ENCODE peak calls at places on chromosomes 16 and 17, in seven cellular contexts. Y is PC-3, J is hepatocyte, Z is heart left ventricle, F is adrenal gland, H is fibroblast of mammary gland, E is body of pancreas. G is an unnamed sample.

GRCh38 chr17:57757735-57758134 is 12.6 kb upstream of the CCDC182 start:
- DNase-seq in E (no peak), J (no peak), F (no peak), H (no peak), Z (no peak), Y (no peak), G (no peak)

GRCh38 chr17:49547566-49547965 is 28.1 kb upstream of the NXPH3 start:
- DNase-seq in Z (no peak), H (no peak), F (no peak), E (no peak), Y (no peak), J (no peak), G (no peak)

GRCh38 chr17:83128306-83129240 is 49.2 kb downstream of the METRNL start:
- DNase-seq in Y (no peak), Z (no peak), E (no peak), H (no peak), F (no peak), J (no peak), G (no peak)

GRCh38 chr17:32546031-32546444 is 59.2 kb downstream of the CDK5R1 start:
- DNase-seq in F (no peak), H (no peak), E (no peak), Y (no peak), Z (no peak), J (no peak), G (no peak)

GRCh38 chr16:89562939-89563338 is 2.5 kb downstream of the RPL13 start:
- DNase-seq in Z (no peak), H (no peak), F (no peak), E (no peak), Y (no peak), J (no peak), G (no peak)

GRCh38 chr17:29155966-29156338 is 24.2 kb downstream of the MYO18A start:
- DNase-seq in Y (no peak), J (no peak), Z (peak; percentile 51), H (no peak), F (peak; percentile 45), E (no peak), G (no peak)

GRCh38 chr17:77174928-77175720 is 34.4 kb downstream of the SEC14L1 start:
- DNase-seq in J (no peak), H (no peak), F (peak; percentile 59), Z (no peak), E (peak; percentile 71), Y (no peak), G (no peak)

GRCh38 chr16:85829751-85830445 is 30.4 kb downstream of the COX4I1 start:
- DNase-seq in Y (no peak), Z (peak; percentile 46), E (no peak), H (no peak), F (peak; percentile 46), J (no peak), G (no peak)

GRCh38 chr16:181668-182021 is 1.4 kb downstream of the HBQ1 start:
- DNase-seq in H (peak; percentile 19), Z (no peak), E (no peak), J (no peak), F (no peak), Y (peak; percentile 12), G (no peak)

GRCh38 chr17:27915715-27916114 is 22.6 kb upstream of the LYRM9 start:
- DNase-seq in Y (no peak), Z (no peak), E (no peak), F (no peak), H (no peak), J (no peak), G (no peak)

GRCh38 chr17:1109606-1110523 is 69.9 kb downstream of the ABR start:
- DNase-seq in J (peak; percentile 79), Z (peak; percentile 60), H (no peak), F (no peak), Y (peak; percentile 60), E (no peak), G (no peak)

GRCh38 chr16:15765880-15766279 is 90.9 kb downstream of the MYH11 start:
- DNase-seq in Z (peak; percentile 30), E (peak; percentile 22), J (peak; percentile 56), F (peak; percentile 46), H (peak; percentile 46), Y (peak; percentile 62), G (peak; percentile 60)

GRCh38 chr16:75110637-75111513 is 5.7 kb downstream of the LDHD start:
- DNase-seq in H (peak; percentile 89), Z (peak; percentile 88), Y (peak; percentile 89), E (peak; percentile 91), J (peak; percentile 94), F (peak; percentile 96), G (peak; percentile 71)

GRCh38 chr17:17628388-17629008 is 37.0 kb upstream of the PEMT start:
- DNase-seq in Z (no peak), J (no peak), H (no peak), Y (no peak), E (no peak), F (no peak), G (peak; percentile 7)
- H3K4me3 ChIP-seq in Z (no peak overlapping the region), J (no peak overlapping the region), H (no peak overlapping the region), Y (no peak overlapping the region), E (no peak overlapping the region), F (no peak overlapping the region), G (peak overlapping the region; percentile 28)

DNA sequence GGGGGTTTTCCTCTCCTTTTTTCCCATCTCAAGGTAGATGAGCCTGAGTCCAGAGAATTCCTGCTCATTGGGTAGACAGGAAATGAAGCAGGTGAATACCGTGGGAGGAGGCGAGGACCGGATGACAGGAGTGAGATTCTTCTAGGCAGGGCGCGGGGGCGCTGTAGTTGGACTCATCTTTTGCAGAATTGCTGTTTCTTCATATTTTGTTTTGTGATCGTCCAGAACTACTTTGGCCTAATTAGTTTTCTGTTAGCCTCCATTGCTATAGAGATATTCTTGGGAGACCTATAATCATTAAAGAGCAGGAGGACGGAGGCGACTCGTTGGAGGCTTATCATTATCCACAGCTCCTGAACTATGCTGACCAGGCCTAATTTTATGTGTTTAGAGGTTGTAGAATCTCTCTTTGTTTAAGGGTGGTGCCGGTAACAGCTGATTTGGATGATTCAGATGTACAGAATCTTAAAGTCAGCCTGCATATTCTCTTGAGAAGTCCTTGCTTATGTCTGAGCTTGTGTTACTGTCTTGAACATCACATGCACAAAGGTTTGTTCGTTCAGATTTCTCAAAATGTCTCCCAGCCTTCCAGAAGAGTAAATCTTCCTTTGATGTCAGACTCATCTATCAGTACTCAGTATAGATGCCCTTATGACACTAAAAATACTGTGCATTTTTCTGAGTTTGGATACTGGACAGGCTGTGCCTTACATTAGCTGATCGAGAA is 741 bp downstream of the ATP6V0A1 start:
- DNase-seq in Z (peak; percentile 40), Y (no peak), H (peak; percentile 74), E (peak; percentile 34), F (peak; percentile 60), J (peak; percentile 81), G (no peak)
- TF ChIP-seq CTCF in Z (peak; percentile 42), Y (no peak), H (peak; percentile 41), E (no peak), F (peak; percentile 18), J (peak; percentile 52), G (peak; percentile 61)

DNA sequence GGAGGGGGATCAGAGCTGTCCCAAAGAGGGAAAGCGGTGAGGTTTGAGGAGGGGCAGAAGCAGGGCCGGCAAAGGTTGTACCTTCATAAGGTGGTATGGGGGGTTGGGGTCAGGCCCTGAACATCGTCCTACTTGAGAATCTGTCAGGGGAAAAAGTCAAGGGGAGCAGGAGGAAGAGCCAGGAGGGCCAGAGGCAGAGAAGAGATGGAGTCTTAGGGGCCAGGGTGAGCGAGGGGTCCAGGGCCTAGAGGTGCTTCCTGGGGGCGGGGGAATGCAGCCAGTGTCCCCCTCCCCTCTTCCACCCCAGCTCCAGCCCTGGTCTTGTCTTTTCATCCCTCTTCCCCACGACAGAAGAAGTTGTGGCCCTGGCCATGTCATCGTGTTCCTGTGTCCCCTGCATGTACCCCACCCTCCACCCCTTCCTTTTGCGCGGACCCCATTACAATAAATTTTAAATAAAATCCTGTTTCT is 1.3 kb upstream of the PRRT2 start:
- DNase-seq in Z (no peak), Y (no peak), E (no peak), F (no peak), H (no peak), J (no peak), G (no peak)
- H3K4me3 ChIP-seq in Z (peak overlapping the region; percentile 67), Y (peak overlapping the region; percentile 83), E (no peak overlapping the region), F (no peak overlapping the region), H (no peak overlapping the region), J (no peak overlapping the region), G (peak overlapping the region; percentile 54)

GRCh38 chr17:75773121-75773807 is 8.3 kb upstream of the GALK1 start:
- DNase-seq in J (peak; percentile 13), H (no peak), Y (no peak), Z (no peak), F (peak; percentile 53), E (peak; percentile 16), G (no peak)
- TF ChIP-seq CTCF in J (no peak), H (no peak), Y (no peak), Z (no peak), F (no peak), E (no peak), G (no peak)

GRCh38 chr16:5449901-5450300 is 352.3 kb upstream of the EEF2KMT start:
- DNase-seq in H (no peak), E (no peak), F (no peak), J (no peak), Y (no peak), Z (no peak), G (no peak)
- H3K4me3 ChIP-seq in H (no peak overlapping the region), E (no peak overlapping the region), F (no peak overlapping the region), J (no peak overlapping the region), Y (no peak overlapping the region), Z (no peak overlapping the region), G (no peak overlapping the region)

GRCh38 chr16:27426423-27427408 is 24.7 kb downstream of the IL21R start:
- DNase-seq in J (no peak), H (peak; percentile 96), F (peak; percentile 74), Y (peak; percentile 80), Z (no peak), E (no peak), G (peak; percentile 89)
- TF ChIP-seq CTCF in J (no peak), H (no peak), F (no peak), Y (no peak), Z (no peak), E (no peak), G (peak; percentile 41)

GRCh38 chr16:56933266-56933619 is 1.3 kb downstream of the HERPUD1 start:
- DNase-seq in J (no peak), Y (no peak), H (no peak), F (no peak), E (no peak), Z (no peak), G (no peak)

GRCh38 chr16:56936950-56937349 is 5.0 kb downstream of the HERPUD1 start:
- DNase-seq in H (no peak), Y (no peak), E (no peak), Z (no peak), F (no peak), J (no peak), G (no peak)

GRCh38 chr16:56933828-56934598 is 2.1 kb downstream of the HERPUD1 start:
- DNase-seq in Z (no peak), J (no peak), Y (no peak), F (no peak), H (peak; percentile 24), E (no peak), G (no peak)

GRCh38 chr16:56936491-56936890 is 4.5 kb downstream of the HERPUD1 start:
- DNase-seq in H (no peak), J (no peak), Y (no peak), F (no peak), Z (no peak), E (no peak), G (no peak)

GRCh38 chr16:56935201-56935600 is 3.3 kb downstream of the HERPUD1 start:
- DNase-seq in F (no peak), E (no peak), H (no peak), Z (no peak), Y (no peak), J (no peak), G (no peak)
- H3K4me3 ChIP-seq in F (no peak overlapping the region), E (peak overlapping the region; percentile 76), H (peak overlapping the region; percentile 97), Z (peak overlapping the region; percentile 93), Y (no peak overlapping the region), J (no peak overlapping the region), G (peak overlapping the region; percentile 92)

G was measured in GM12864.